ENCODE peak calls at places on chromosomes 13 and 19, in nine cellular contexts. R is NCI-H748 treated with DMSO at 0.1 percent for 48 hours; V is ecto neural progenitor cell; F is stimulated activated effector memory CD8-positive, alpha-beta T cell treated with anti-CD3 and anti-CD28 coated beads, Interleukin-12 subunit alpha, Interleukin-12 subunit beta, amount 100 ng/mL, for 72 hours; A is fibroblast of mammary gland; S is T-helper 17 cell; Z is ACHN; E is activated naive CD4-positive, alpha-beta T cell treated with anti-CD3 and anti-CD28 coated beads for 36 hours; C is stimulated activated CD4-positive, alpha-beta T cell treated with anti-CD3 and anti-CD28 coated beads, Interleukin-4, amount 100 ng/mL, for 1 hour. P is an unnamed sample.

GRCh38 chr13:29454931-29455481 is 140.5 kb downstream of the SLC7A1 start:
- DNase-seq in F (no peak), A (peak), C (no peak), E (peak), V (peak), S (no peak), R (no peak), Z (no peak), P (peak)

GRCh38 chr13:108923386-108924061 is 294.1 kb downstream of the MYO16 start:
- DNase-seq in E (no peak), S (no peak), F (no peak), R (no peak), Z (no peak), C (no peak), A (no peak), V (no peak), P (no peak)

GRCh38 chr13:32309312-32309711 is 5.9 kb downstream of the ZAR1L start:
- DNase-seq in R (no peak), S (no peak), A (no peak), F (no peak), C (no peak), V (no peak), E (no peak), Z (no peak), P (no peak)

GRCh38 chr19:29576761-29577661 is 29.1 kb upstream of the POP4 start:
- DNase-seq in F (no peak), A (peak), Z (peak), V (no peak), R (no peak), S (no peak), E (peak), C (peak), P (no peak)

GRCh38 chr19:40603719-40604646 is 2.8 kb downstream of the LTBP4 start:
- DNase-seq in F (peak), C (peak), V (peak), E (peak), A (peak), S (peak), R (peak), Z (peak), P (peak)

GRCh38 chr13:67554296-67554695 is 324.2 kb upstream of the PCDH9 start:
- DNase-seq in R (no peak), C (no peak), F (no peak), V (no peak), A (peak), E (no peak), Z (no peak), S (no peak), P (no peak)

GRCh38 chr13:29892149-29892548 is 41.7 kb upstream of the UBL3 start:
- DNase-seq in C (no peak), A (no peak), V (no peak), F (no peak), Z (no peak), R (peak), E (no peak), S (no peak), P (no peak)

GRCh38 chr13:33927315-33927714 is 109.4 kb downstream of the RFC3 start:
- DNase-seq in V (no peak), R (no peak), S (no peak), F (no peak), A (peak), Z (no peak), E (no peak), C (no peak), P (no peak)

GRCh38 chr13:44715287-44716224 is 139.4 kb upstream of the TSC22D1 start:
- DNase-seq in S (no peak), F (no peak), Z (no peak), A (peak), V (no peak), E (no peak), C (no peak), R (no peak), P (no peak)

GRCh38 chr13:71842003-71842402 is 25.0 kb downstream of the DACH1 start:
- DNase-seq in R (no peak), S (no peak), V (no peak), F (no peak), E (no peak), A (no peak), Z (no peak), C (no peak), P (no peak)

GRCh38 chr19:39194832-39195542 is 1.8 kb upstream of the NCCRP1 start:
- DNase-seq in E (no peak), S (no peak), R (no peak), F (no peak), C (no peak), A (no peak), Z (no peak), V (no peak), P (peak)

GRCh38 chr13:31920301-31920818 is 111.2 kb upstream of the FRY start:
- DNase-seq in C (no peak), S (no peak), Z (no peak), E (no peak), F (no peak), V (no peak), A (peak), R (no peak), P (no peak)

GRCh38 chr13:103386341-103386740 is 320.1 kb upstream of the SLC10A2 start:
- DNase-seq in E (no peak), A (peak), F (no peak), Z (peak), V (no peak), R (no peak), S (no peak), C (no peak), P (no peak)

P was measured in dermis blood vessel endothelial cell.